ENCODE peak calls at places on chromosomes 7 and 10, in five cellular contexts. Q is stomach, J is mesothelial cell of epicardium, B is left ventricle myocardium inferior, U is dorsolateral prefrontal cortex. E is an unnamed sample.

GRCh38 chr7:41292457-41292856 is 410.4 kb downstream of the INHBA start:
- DNase-seq in Q (no peak), J (no peak), B (no peak), U (no peak), E (no peak)

GRCh38 chr10:13470270-13470669 is 58.5 kb downstream of the BEND7 start:
- DNase-seq in Q (no peak), J (no peak), B (no peak), U (no peak), E (no peak)

GRCh38 chr7:35971133-35971995 is 170.5 kb downstream of the SEPTIN7 start:
- DNase-seq in Q (no peak), J (no peak), B (no peak), U (no peak), E (peak; percentile 80)

GRCh38 chr10:97416565-97416964 is 9.4 kb upstream of the PGAM1 start:
- DNase-seq in Q (no peak), J (no peak), B (no peak), U (no peak), E (no peak)

GRCh38 chr7:44461387-44461786 is 29.1 kb downstream of the NUDCD3 start:
- DNase-seq in Q (no peak), J (no peak), B (no peak), U (no peak), E (no peak)

GRCh38 chr10:79559726-79560125 is 481 bp downstream of the SFTPA2 start:
- DNase-seq in Q (no peak), J (no peak), B (no peak), U (no peak), E (no peak)

GRCh38 chr10:16470747-16471146 is 33.9 kb downstream of the PTER start:
- DNase-seq in Q (no peak), J (no peak), B (no peak), U (no peak), E (no peak)

GRCh38 chr7:158444501-158445420 is 142.9 kb downstream of the PTPRN2 start:
- DNase-seq in Q (no peak), J (no peak), B (no peak), U (no peak), E (no peak)

GRCh38 chr10:91944880-91945630 is 21.5 kb downstream of the BTAF1 start:
- DNase-seq in Q (no peak), J (no peak), B (no peak), U (no peak), E (no peak)

GRCh38 chr7:40551685-40552576 is 417.1 kb downstream of the SUGCT start:
- DNase-seq in Q (no peak), J (no peak), B (no peak), U (no peak), E (no peak)

GRCh38 chr10:121639416-121639815 is 41.2 kb upstream of the FGFR2 start:
- DNase-seq in Q (no peak), J (no peak), B (no peak), U (no peak), E (no peak)

GRCh38 chr10:94223702-94224370 is 138.9 kb downstream of the NOC3L start:
- DNase-seq in Q (no peak), J (no peak), B (peak; percentile 53), U (no peak), E (no peak)

GRCh38 chr7:121879544-121879943 is 6.6 kb downstream of the PTPRZ1 start:
- DNase-seq in Q (no peak), J (no peak), B (no peak), U (no peak), E (no peak)

GRCh38 chr7:143367972-143368371 is 5.5 kb upstream of the FAM131B start:
- DNase-seq in Q (peak; percentile 84), J (no peak), B (no peak), U (no peak), E (peak; percentile 60)

GRCh38 chr10:29839826-29840515 is 205.2 kb upstream of the SVIL start:
- DNase-seq in Q (no peak), J (no peak), B (no peak), U (no peak), E (peak; percentile 62)

GRCh38 chr7:80189638-80190037 is 55.0 kb downstream of the GNAI1 start:
- DNase-seq in Q (no peak), J (no peak), B (no peak), U (no peak), E (no peak)

GRCh38 chr10:121404611-121405010 is 193.6 kb downstream of the FGFR2 start:
- DNase-seq in Q (no peak), J (no peak), B (no peak), U (no peak), E (no peak)

GRCh38 chr10:3689871-3690510 is 95.0 kb downstream of the KLF6 start:
- DNase-seq in Q (no peak), J (no peak), B (no peak), U (no peak), E (no peak)

DNA sequence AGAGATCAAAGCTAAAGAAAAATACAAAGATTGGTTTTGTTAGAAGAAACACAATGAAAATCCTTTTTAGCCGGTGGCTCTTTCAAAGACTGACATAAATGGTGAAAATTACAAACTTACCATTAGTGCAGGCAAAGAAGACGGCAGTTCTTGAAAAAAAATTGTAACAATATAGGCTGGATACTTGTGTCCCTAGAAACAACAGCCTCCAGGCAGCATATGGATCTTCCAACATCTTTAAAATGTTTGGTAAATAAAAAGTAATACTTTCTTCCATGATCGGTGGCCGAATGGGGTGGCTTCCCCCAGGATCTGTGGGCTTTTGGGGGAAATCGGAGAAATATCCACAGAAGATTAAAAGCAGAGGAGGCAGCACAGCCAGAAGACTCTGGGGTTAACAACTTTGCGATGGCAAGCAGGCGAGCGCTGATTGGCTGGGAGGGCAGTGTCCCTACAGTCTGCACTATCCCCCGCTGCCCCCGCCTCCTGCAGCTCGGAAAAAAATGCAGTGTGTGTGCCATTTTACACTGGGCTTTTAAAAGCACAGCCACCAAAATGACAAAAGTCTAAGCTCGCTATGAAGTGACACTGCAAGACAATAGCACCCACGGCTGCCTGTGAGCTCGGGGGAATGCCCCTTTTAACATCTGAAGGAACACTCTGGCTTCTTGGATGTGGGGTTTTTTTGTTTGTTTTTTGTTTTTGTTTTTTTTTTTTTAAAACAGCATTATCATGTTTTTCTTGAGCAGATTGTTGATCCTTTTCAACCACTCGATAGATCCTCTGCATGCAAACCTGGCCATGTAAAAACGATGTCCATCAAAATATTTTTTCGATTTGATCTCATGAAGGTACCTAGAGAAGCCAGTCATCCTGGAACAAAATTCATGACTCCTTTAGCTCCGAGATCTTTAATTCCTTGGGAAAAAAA is 31.7 kb upstream of the EPC1 start:
- DNase-seq in Q (peak; percentile 91), J (peak; percentile 75), B (peak; percentile 95), U (peak; percentile 96), E (peak; percentile 97)
- TF ChIP-seq CTCF in Q (no peak), J (no peak), B (no peak), U (peak; percentile 13), E (no peak)

GRCh38 chr10:48659790-48660189 is 24.9 kb upstream of the WDFY4 start:
- DNase-seq in Q (no peak), J (no peak), B (no peak), U (no peak), E (no peak)
- TF ChIP-seq CTCF in Q (no peak), J (peak; percentile 52), B (peak; percentile 32), U (no peak), E (no peak)

DNA sequence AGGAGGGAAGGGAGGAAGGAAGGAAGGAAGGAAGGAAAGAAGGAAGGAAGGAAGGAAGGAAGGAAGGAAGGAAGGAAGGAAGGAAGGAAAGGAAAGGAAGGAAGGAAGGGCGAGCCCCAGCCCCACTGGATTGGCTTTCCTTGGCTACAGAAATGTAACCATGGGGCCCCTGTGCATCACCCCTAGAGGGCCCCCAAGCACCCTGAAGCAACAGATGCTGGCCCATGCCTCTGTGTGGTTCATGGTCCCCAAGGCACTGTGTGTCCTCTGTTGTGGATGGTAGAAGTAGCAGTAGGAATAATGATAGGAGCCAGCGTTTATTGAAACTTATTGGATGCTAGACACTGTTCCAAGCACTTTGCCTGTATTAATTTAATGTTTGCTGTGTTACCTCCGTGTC is 116.6 kb upstream of the MACROH2A2 start:
- DNase-seq in Q (no peak), J (no peak), B (no peak), U (no peak), E (no peak)
- TF ChIP-seq CTCF in Q (no peak), J (no peak), B (no peak), U (no peak), E (no peak)

DNA sequence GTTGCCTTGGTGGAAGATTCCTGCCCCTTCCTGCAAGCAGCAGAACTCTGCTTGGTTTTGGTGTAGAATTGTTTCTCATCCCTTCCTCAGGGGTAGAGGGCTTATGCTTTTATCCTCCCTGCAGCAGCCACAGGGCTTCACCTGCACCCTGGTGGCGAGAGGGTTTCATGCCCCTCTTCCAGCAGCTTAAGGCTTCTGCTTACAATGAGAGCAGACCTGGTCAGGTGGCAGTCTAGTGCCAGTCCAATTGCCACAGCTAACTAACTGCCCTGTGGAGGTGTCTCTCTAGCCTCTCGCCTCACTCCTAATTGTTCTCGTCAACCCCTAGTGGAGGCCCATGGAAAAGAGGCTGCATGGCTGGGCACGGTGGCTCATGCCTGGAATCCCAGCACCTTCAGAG is 19.3 kb downstream of the ACBD7 start:
- DNase-seq in Q (no peak), J (no peak), B (no peak), U (no peak), E (no peak)
- TF ChIP-seq CTCF in Q (no peak), J (no peak), B (no peak), U (no peak), E (no peak)